ENCODE peak calls at places on chromosomes 1 and 21, in ten cellular contexts. X is neuronal stem cell, J is colonic mucosa, G is NT2/D1, N is tibial nerve, F is fibroblast of lung, M is A673, Y is HCT116, V is K562, D is GM23248. L is an unnamed sample. For H3K9me3, the result is how much of the 10 kb centered on the place peaks cover.

GRCh38 chr1:53329183-53329544 is 1.3 kb upstream of the LRP8 start:
- DNase-seq in G (no peak), F (no peak), D (no peak), J (no peak), M (no peak), V (no peak), X (no peak), N (no peak), Y (no peak), L (no peak)

GRCh38 chr1:161168906-161169305 is 2.7 kb downstream of the PPOX start:
- DNase-seq in X (no peak), D (no peak), G (no peak), V (no peak), M (no peak), N (no peak), F (no peak), Y (no peak), J (no peak), L (no peak)

GRCh38 chr1:66182551-66183178 is 351.3 kb upstream of the SGIP1 start:
- DNase-seq in N (no peak), V (no peak), G (no peak), D (peak), X (no peak), J (no peak), F (peak), M (peak), Y (no peak), L (no peak)

GRCh38 chr1:2611034-2611501 is 21.7 kb downstream of the MMEL1 start:
- DNase-seq in F (peak), D (peak), Y (peak), N (no peak), J (peak), G (no peak), V (peak), M (peak), X (peak), L (no peak)

GRCh38 chr21:16509466-16509865 is 779.7 kb downstream of the USP25 start:
- DNase-seq in Y (no peak), G (no peak), V (no peak), D (peak), J (no peak), N (no peak), M (no peak), X (no peak), F (peak), L (peak)

GRCh38 chr1:202160377-202160940 is at the start of gene PTPN7:
- DNase-seq in D (no peak), M (peak), Y (no peak), J (peak), V (peak), F (no peak), X (no peak), G (no peak), N (no peak), L (no peak)

GRCh38 chr1:225654277-225654597 is 1.3 kb upstream of the ENAH start:
- DNase-seq in F (no peak), J (no peak), N (no peak), G (no peak), D (peak), M (no peak), Y (no peak), V (no peak), X (no peak), L (no peak)

GRCh38 chr1:24071941-24072340 is 40.0 kb downstream of the MYOM3 start:
- DNase-seq in V (no peak), G (no peak), N (no peak), J (no peak), M (no peak), Y (no peak), F (no peak), X (no peak), D (no peak), L (no peak)

GRCh38 chr1:6448749-6449631 is 17.0 kb downstream of the TNFRSF25 start:
- DNase-seq in V (peak), G (no peak), X (no peak), N (no peak), M (peak), F (peak), J (no peak), Y (no peak), D (peak), L (peak)

GRCh38 chr1:90996742-90997413 is 25.0 kb downstream of the ZNF644 start:
- DNase-seq in X (no peak), F (no peak), V (no peak), M (no peak), G (no peak), N (no peak), Y (no peak), D (no peak), J (no peak), L (no peak)

GRCh38 chr1:37926061-37926924 is 20.6 kb downstream of the INPP5B start:
- DNase-seq in F (no peak), X (no peak), J (no peak), V (no peak), Y (no peak), G (no peak), N (no peak), M (no peak), D (no peak), L (no peak)

GRCh38 chr1:16905112-16905855 is 9.5 kb downstream of the RNU1-2 start:
- DNase-seq in M (peak), N (no peak), D (peak), X (peak), F (peak), V (peak), G (no peak), Y (peak), J (no peak), L (peak)

GRCh38 chr1:215001419-215002021 is 81.0 kb upstream of the KCNK2 start:
- DNase-seq in J (no peak), G (no peak), X (no peak), Y (no peak), M (no peak), D (no peak), V (no peak), N (no peak), F (no peak), L (no peak)

GRCh38 chr1:53380296-53380695 is 52.4 kb upstream of the LRP8 start:
- DNase-seq in N (no peak), Y (no peak), J (no peak), F (no peak), M (no peak), D (no peak), V (no peak), X (no peak), G (no peak), L (no peak)

GRCh38 chr21:27240901-27241300 is 274.0 kb upstream of the ADAMTS5 start:
- DNase-seq in N (no peak), J (no peak), V (no peak), X (no peak), F (no peak), G (no peak), D (no peak), Y (no peak), M (no peak), L (no peak)
- H3K9me3 ChIP-seq in N (under half), J (under half), V (under half), X (under half), F (under half), G (under half), D (under half), Y (under half), M (under half), L (under half)

GRCh38 chr1:100250264-100250663 is 630 bp upstream of the DBT start:
- DNase-seq in Y (no peak), M (no peak), X (no peak), J (no peak), D (peak), V (no peak), G (no peak), N (no peak), F (no peak), L (no peak)
- H3K4me3 ChIP-seq in Y (peak), M (peak), X (peak), J (peak), D (peak), V (peak), G (peak), N (peak), F (peak), L (peak)

GRCh38 chr1:174308604-174309003 is 139.2 kb upstream of the GPR52 start:
- DNase-seq in X (no peak), V (no peak), G (no peak), M (no peak), N (no peak), D (no peak), J (no peak), F (no peak), Y (no peak), L (no peak)
- H3K9me3 ChIP-seq in X (under half), V (under half), G (under half), M (under half), N (under half), D (under half), J (under half), F (under half), Y (under half), L (under half)

DNA sequence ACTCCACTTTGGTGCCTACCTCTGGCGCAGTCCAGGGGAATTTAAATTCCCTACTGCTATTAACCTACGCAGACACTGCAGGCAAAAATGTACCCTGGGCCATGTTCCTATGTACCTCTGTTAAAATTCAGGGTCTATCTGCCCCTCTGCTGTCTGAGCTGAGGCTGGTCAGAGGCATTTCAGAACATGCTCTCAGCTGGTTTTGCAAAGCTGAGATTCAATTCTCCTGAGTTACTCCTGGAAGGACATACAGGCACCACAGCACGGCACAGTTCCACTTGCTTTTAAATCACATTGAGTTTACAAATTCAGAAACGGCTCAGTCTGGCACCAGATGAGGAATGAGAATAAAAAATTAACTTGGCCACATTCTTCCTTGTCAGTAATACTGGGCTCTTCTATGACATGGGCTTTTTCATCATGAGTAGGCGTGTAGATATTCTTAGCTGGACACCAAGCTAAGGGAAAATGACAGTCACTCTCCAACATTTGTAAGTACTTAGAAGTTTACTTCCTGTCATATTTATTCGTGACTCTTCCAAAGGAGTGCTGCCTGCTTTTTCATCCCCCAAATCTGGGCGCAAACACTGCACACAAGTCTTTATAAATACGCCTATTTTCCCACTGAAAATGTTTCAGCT is 2.0 kb downstream of the C1orf198 start:
- DNase-seq in Y (no peak), G (no peak), X (no peak), N (no peak), F (peak), D (peak), J (no peak), V (no peak), M (no peak), L (no peak)
- H3K4me3 ChIP-seq in Y (no peak), G (no peak), X (peak), N (peak), F (peak), D (peak), J (no peak), V (no peak), M (peak), L (peak)

GRCh38 chr21:31038376-31038775 is at the start of gene KRTAP19-8:
- DNase-seq in N (no peak), F (no peak), D (no peak), G (no peak), Y (no peak), X (no peak), J (no peak), M (no peak), V (no peak), L (no peak)
- H3K9me3 ChIP-seq in N (under half), F (under half), D (under half), G (under half), Y (under half), X (under half), J (under half), M (under half), V (under half), L (under half)

DNA sequence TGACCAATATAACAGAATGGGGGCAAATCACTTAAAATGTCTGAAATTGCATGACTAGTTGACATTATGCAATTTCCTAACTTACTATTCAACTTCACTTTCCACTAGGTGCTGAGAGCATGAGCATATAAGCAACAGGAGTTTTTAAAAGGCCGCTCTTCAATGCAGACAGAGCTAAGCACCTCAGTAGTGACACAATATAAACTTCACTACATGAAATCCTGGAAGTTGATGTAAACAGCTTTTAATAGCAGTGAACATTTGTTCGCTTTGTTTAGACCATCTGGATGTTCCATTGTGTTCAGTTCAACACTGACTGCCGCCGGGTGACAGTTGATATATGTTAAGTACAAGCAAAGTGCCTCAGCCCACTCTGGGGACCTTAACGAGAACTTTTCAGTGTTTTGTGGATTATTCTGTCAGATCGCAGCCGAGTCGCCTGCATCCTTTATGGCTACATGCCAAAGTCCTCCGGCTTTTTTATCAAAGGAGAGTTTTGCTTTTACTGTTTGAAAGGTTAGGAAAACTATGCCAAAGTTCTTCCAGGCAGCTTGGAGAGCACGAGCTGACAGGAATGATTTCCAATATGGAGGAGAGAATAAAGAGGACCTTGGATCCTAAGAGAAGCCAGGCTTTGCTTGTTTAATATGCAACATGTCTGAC is 167.3 kb downstream of the ZNF281 start:
- DNase-seq in Y (no peak), X (peak), V (no peak), M (peak), G (no peak), D (peak), N (no peak), F (peak), J (no peak), L (no peak)
- H3K4me3 ChIP-seq in Y (no peak), X (peak), V (no peak), M (peak), G (no peak), D (peak), N (no peak), F (peak), J (peak), L (peak)

DNA sequence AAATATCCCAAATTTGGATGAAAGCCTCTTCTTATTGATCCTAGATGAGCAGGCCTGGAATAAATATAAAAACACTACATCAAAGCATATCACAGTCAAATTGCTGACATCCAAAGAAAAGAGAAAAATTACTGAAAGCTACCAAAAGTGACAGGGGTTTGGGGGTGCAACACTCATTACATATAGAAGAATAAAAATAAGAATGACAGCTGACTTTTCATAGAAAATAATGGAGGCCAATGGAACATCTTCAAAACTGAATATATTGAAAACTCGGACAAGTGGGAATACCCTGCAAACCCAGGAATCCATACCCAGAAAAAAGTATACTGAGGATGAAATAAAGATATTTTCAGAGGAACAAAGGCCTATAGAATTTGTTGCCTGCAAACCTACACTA is 84.0 kb downstream of the FOXJ3 start:
- DNase-seq in G (no peak), Y (no peak), F (no peak), N (no peak), X (no peak), J (no peak), M (no peak), D (no peak), V (no peak), L (no peak)
- H3K9me3 ChIP-seq in G (under half), Y (under half), F (under half), N (under half), X (under half), J (under half), M (under half), D (under half), V (under half), L (under half)

DNA sequence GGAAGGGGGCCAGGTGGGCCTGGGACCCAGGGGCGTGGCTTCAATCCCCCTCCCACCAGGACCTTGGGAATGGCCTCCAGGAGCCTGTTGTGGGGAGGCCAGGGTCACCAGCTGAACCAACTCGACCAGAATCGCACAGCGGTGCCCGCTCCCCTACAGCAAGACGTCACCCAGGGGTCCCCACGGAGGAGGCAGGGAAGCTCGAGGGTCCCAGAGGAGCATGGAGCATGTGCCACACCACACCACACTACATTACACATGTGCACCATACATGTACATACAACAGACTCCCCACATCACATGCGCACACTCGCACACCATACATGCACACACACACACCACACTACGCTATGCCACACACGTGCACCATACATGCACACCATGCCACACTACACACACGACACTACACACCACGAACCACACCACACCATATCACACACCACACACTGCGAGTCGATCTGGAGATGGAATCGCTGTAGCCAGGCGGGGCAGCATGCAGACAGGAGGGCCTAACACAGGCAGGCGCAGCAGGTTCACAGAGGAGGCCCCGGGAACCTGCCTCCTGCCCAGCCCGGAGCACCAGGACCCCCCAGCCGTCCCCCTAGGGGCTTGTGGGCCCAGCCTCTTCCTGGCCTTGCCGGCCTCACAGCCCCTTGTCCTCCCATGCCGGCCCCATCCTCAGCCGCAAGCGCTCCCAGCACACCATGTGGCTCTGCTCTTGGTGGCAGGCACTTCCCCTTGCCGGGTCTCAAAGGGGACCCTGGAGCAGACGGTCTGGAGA is 596 bp downstream of the ITGB2 start:
- DNase-seq in D (no peak), Y (no peak), G (no peak), N (no peak), V (no peak), J (no peak), F (no peak), X (no peak), M (no peak), L (no peak)
- H3K4me3 ChIP-seq in D (no peak), Y (no peak), G (no peak), N (peak), V (no peak), J (peak), F (no peak), X (no peak), M (no peak), L (no peak)

DNA sequence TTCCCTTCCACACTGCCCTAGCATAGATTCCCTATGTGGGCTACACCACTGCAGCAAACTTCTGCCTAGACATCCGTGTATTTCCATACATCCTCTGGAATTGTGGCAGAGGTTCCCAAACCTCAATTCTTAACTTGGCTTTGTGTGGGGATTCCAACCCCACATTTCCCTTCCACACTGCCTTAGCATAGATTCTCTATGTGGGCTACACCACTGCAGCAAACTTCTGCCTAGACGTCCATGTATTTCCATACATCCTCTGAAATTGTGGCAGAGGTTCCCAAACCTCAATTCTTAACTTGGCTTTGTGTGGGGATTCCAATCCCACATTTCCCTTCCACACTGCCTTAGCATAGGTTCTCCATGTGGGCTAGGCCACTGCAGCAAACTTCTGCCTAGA is 31.4 kb downstream of the ZNF670 start:
- DNase-seq in J (no peak), D (no peak), G (no peak), F (no peak), Y (no peak), V (no peak), M (no peak), X (no peak), N (no peak), L (no peak)
- H3K9me3 ChIP-seq in J (under half), D (under half), G (half or more), F (under half), Y (under half), V (under half), M (half or more), X (under half), N (under half), L (under half)

GRCh38 chr1:159828176-159828575 is 1.5 kb downstream of the SLAMF8 start:
- DNase-seq in Y (no peak), J (no peak), N (no peak), V (no peak), M (no peak), F (no peak), X (no peak), D (no peak), G (no peak), L (no peak)
- H3K4me3 ChIP-seq in Y (no peak), J (no peak), N (no peak), V (no peak), M (no peak), F (no peak), X (no peak), D (no peak), G (no peak), L (no peak)

L was measured in MG63.